ENCODE peak calls at places on chromosomes 3 and 15, in four cellular contexts. D is COLO829, J is LoVo, G is coronary artery. Q is an unnamed sample.

GRCh38 chr15:80185152-80185551 is 32.4 kb downstream of the FAH start:
- DNase-seq in J (no peak), D (no peak), G (no peak), Q (no peak)

GRCh38 chr15:50463423-50464358 is 39.5 kb downstream of the USP8 start:
- DNase-seq in J (no peak), D (no peak), G (no peak), Q (peak)

GRCh38 chr3:117856354-117856753 is 1146.8 kb downstream of the TUSC7 start:
- DNase-seq in D (no peak), G (no peak), J (no peak), Q (no peak)

GRCh38 chr3:127817331-127817821 is 4.9 kb downstream of the MGLL start:
- DNase-seq in D (no peak), G (no peak), J (peak), Q (peak)

GRCh38 chr3:25783661-25784512 is 644 bp upstream of the NGLY1 start:
- DNase-seq in G (peak), D (peak), J (peak), Q (peak)

GRCh38 chr3:23455775-23456174 is 252.6 kb downstream of the UBE2E2 start:
- DNase-seq in D (no peak), J (no peak), G (no peak), Q (peak)

GRCh38 chr3:167728176-167728575 is 6.5 kb downstream of the PDCD10 start:
- DNase-seq in D (peak), J (no peak), G (no peak), Q (peak)

GRCh38 chr3:57100046-57100695 is 39.7 kb downstream of the SPATA12 start:
- DNase-seq in G (no peak), J (peak), D (peak), Q (peak)

GRCh38 chr15:67100808-67101581 is 35.6 kb downstream of the SMAD3 start:
- DNase-seq in D (no peak), J (no peak), G (no peak), Q (no peak)

GRCh38 chr15:84001037-84001436 is 234.5 kb upstream of the GOLGA6L4 start:
- DNase-seq in D (no peak), G (no peak), J (no peak), Q (no peak)

GRCh38 chr3:158718490-158719170 is 13.6 kb downstream of the RARRES1 start:
- DNase-seq in J (peak), G (peak), D (peak), Q (peak)

GRCh38 chr15:42082832-42083604 is 11.3 kb downstream of the PLA2G4D start:
- DNase-seq in G (peak), J (no peak), D (no peak), Q (no peak)